ENCODE peak calls at places on chromosomes 13 and 19, in eight cellular contexts. O is lower lobe of right lung, Q is H1, I is breast epithelium, L is Caco-2, A is mesenchymal stem cell, C is heart left ventricle, K is body of pancreas. D is an unnamed sample.

GRCh38 chr13:95154441-95154886 is 146.8 kb downstream of the ABCC4 start:
- DNase-seq in O (no peak), Q (no peak), I (no peak), L (no peak), A (no peak), C (no peak), K (no peak), D (no peak)

GRCh38 chr13:74210693-74211393 is 76.6 kb upstream of the KLF12 start:
- DNase-seq in O (no peak), Q (no peak), I (no peak), L (no peak), A (peak; percentile 93), C (peak; percentile 26), K (peak; percentile 14), D (no peak)

GRCh38 chr19:50794074-50794777 is 4.0 kb downstream of the ACP4 start:
- DNase-seq in O (no peak), Q (peak; percentile 63), I (no peak), L (peak; percentile 69), A (no peak), C (no peak), K (peak; percentile 69), D (no peak)

GRCh38 chr13:87684850-87685735 is 13.9 kb downstream of the SLITRK5 start:
- DNase-seq in O (no peak), Q (no peak), I (no peak), L (no peak), A (peak; percentile 17), C (no peak), K (no peak), D (no peak)

GRCh38 chr19:41893899-41894298 is 10.9 kb downstream of the ARHGEF1 start:
- DNase-seq in O (no peak), Q (no peak), I (no peak), L (peak; percentile 61), A (peak; percentile 37), C (no peak), K (no peak), D (no peak)

GRCh38 chr13:21556051-21556450 is 47.9 kb downstream of the MICU2 start:
- DNase-seq in O (no peak), Q (no peak), I (no peak), L (no peak), A (no peak), C (no peak), K (no peak), D (no peak)

GRCh38 chr13:99467764-99468163 is 33.5 kb upstream of the TM9SF2 start:
- DNase-seq in O (no peak), Q (no peak), I (no peak), L (no peak), A (peak; percentile 43), C (no peak), K (no peak), D (no peak)

GRCh38 chr19:6735181-6735891 is 2.0 kb downstream of the GPR108 start:
- DNase-seq in O (no peak), Q (no peak), I (no peak), L (no peak), A (peak; percentile 16), C (no peak), K (no peak), D (no peak)

GRCh38 chr19:892243-892996 is 567 bp downstream of the MED16 start:
- DNase-seq in O (no peak), Q (no peak), I (no peak), L (no peak), A (no peak), C (no peak), K (no peak), D (no peak)

GRCh38 chr13:64529874-64530485 is 2700.2 kb downstream of the PCDH9 start:
- DNase-seq in O (no peak), Q (peak; percentile 52), I (no peak), L (no peak), A (peak; percentile 7), C (no peak), K (peak; percentile 23), D (no peak)

GRCh38 chr19:12773571-12773970 is 1.8 kb downstream of the HOOK2 start:
- DNase-seq in O (no peak), Q (no peak), I (no peak), L (no peak), A (peak; percentile 41), C (peak; percentile 59), K (no peak), D (no peak)
- H3K4me1 ChIP-seq in O (peaks cover 21% of the 10 kb centered on the region), Q (peaks cover 4% of the 10 kb centered on the region), I (no peaks in the 10 kb centered on the region), L (peaks cover 7% of the 10 kb centered on the region), A (peaks cover 16% of the 10 kb centered on the region), C (peaks cover 50% of the 10 kb centered on the region), K (peaks cover 21% of the 10 kb centered on the region), D (peaks cover 9% of the 10 kb centered on the region)

GRCh38 chr19:7904074-7905020 is 670 bp downstream of the MAP2K7 start:
- DNase-seq in O (peak; percentile 77), Q (no peak), I (no peak), L (no peak), A (peak; percentile 41), C (peak; percentile 69), K (no peak), D (no peak)
- H3K4me1 ChIP-seq in O (peaks cover 44% of the 10 kb centered on the region), Q (peaks cover 10% of the 10 kb centered on the region), I (peaks cover 18% of the 10 kb centered on the region), L (peaks cover 12% of the 10 kb centered on the region), A (peaks cover 43% of the 10 kb centered on the region), C (peaks cover 27% of the 10 kb centered on the region), K (peaks cover 53% of the 10 kb centered on the region), D (peaks cover 89% of the 10 kb centered on the region)

GRCh38 chr19:16594131-16594586 is 21.9 kb upstream of the SLC35E1 start:
- DNase-seq in O (no peak), Q (no peak), I (no peak), L (no peak), A (no peak), C (no peak), K (no peak), D (no peak)
- H3K4me1 ChIP-seq in O (peaks cover 66% of the 10 kb centered on the region), Q (peaks cover 8% of the 10 kb centered on the region), I (no peaks in the 10 kb centered on the region), L (no peaks in the 10 kb centered on the region), A (peaks cover 39% of the 10 kb centered on the region), C (peaks cover 49% of the 10 kb centered on the region), K (peaks cover 26% of the 10 kb centered on the region), D (peaks cover 25% of the 10 kb centered on the region)

GRCh38 chr13:34321986-34322385 is 504.0 kb downstream of the RFC3 start:
- DNase-seq in O (no peak), Q (no peak), I (no peak), L (no peak), A (no peak), C (no peak), K (no peak), D (no peak)
- H3K4me1 ChIP-seq in O (no peaks in the 10 kb centered on the region), Q (no peaks in the 10 kb centered on the region), I (no peaks in the 10 kb centered on the region), L (no peaks in the 10 kb centered on the region), A (no peaks in the 10 kb centered on the region), C (peaks cover 8% of the 10 kb centered on the region), K (peaks cover 11% of the 10 kb centered on the region), D (no peaks in the 10 kb centered on the region)

D was measured in esophagus squamous epithelium.